ENCODE peak calls at places on chromosomes 11 and 22, in seven cellular contexts. K, I, Z, B, S, W and T are unnamed samples.

GRCh38 chr11:85866137-85866827 is 11.1 kb downstream of the CCDC83 start:
- DNase-seq in K (no peak), I (no peak), Z (no peak), W (no peak), B (no peak), S (no peak), T (no peak)

GRCh38 chr11:63903884-63904283 is 13.1 kb downstream of the RCOR2 start:
- DNase-seq in S (no peak), W (no peak), Z (no peak), B (no peak), K (no peak), I (no peak), T (no peak)

GRCh38 chr11:910044-910588 is 494 bp downstream of the CHID1 start:
- DNase-seq in Z (no peak), I (no peak), B (no peak), K (peak; percentile 34), W (no peak), S (no peak), T (peak; percentile 24)

GRCh38 chr22:49551446-49551845 is 276.2 kb downstream of the BRD1 start:
- DNase-seq in S (no peak), K (no peak), I (no peak), Z (no peak), B (no peak), W (no peak), T (no peak)

GRCh38 chr11:3747704-3748103 is 49.6 kb downstream of the NUP98 start:
- DNase-seq in I (peak; percentile 48), B (peak; percentile 62), K (no peak), Z (no peak), W (peak; percentile 78), S (no peak), T (no peak)

GRCh38 chr11:115819014-115819413 is 314.8 kb upstream of the CADM1 start:
- DNase-seq in K (no peak), B (no peak), I (no peak), Z (no peak), S (no peak), W (no peak), T (no peak)

GRCh38 chr22:42664976-42665831 is 16.0 kb upstream of the CYB5R3 start:
- DNase-seq in W (no peak), K (no peak), S (no peak), B (no peak), Z (no peak), I (no peak), T (peak; percentile 86)

GRCh38 chr11:71248656-71249055 is 3.7 kb downstream of the SHANK2 start:
- DNase-seq in B (no peak), I (no peak), Z (no peak), S (no peak), K (no peak), W (no peak), T (no peak)

GRCh38 chr11:72568861-72569260 is 105.4 kb downstream of the PDE2A start:
- DNase-seq in K (no peak), Z (no peak), I (no peak), B (peak; percentile 12), S (no peak), W (no peak), T (no peak)

GRCh38 chr22:45842141-45842831 is 134.7 kb downstream of the WNT7B start:
- DNase-seq in K (no peak), B (no peak), W (peak; percentile 71), S (no peak), I (peak; percentile 40), Z (no peak), T (no peak)

GRCh38 chr11:131612576-131612975 is 242.2 kb downstream of the NTM start:
- DNase-seq in S (no peak), Z (peak; percentile 51), B (no peak), W (no peak), I (no peak), K (no peak), T (no peak)

GRCh38 chr11:79314906-79315689 is 125.7 kb downstream of the TENM4 start:
- DNase-seq in K (no peak), I (no peak), W (peak; percentile 11), B (peak; percentile 2), S (peak; percentile 82), Z (peak; percentile 15), T (peak; percentile 2)

GRCh38 chr22:46528121-46528610 is 9.3 kb downstream of the CELSR1 start:
- DNase-seq in B (peak; percentile 93), Z (no peak), W (peak; percentile 39), K (peak; percentile 74), S (no peak), I (peak; percentile 56), T (no peak)

GRCh38 chr11:36249271-36249670 is 40.0 kb downstream of the COMMD9 start:
- DNase-seq in K (no peak), W (peak; percentile 74), S (no peak), B (peak; percentile 83), Z (no peak), I (peak; percentile 58), T (no peak)

GRCh38 chr11:75577198-75577597 is 15.1 kb downstream of the SERPINH1 start:
- DNase-seq in I (no peak), S (peak; percentile 73), W (peak; percentile 63), B (no peak), K (no peak), Z (peak; percentile 57), T (no peak)

GRCh38 chr11:31643831-31644230 is 134.3 kb downstream of the ELP4 start:
- DNase-seq in K (no peak), S (no peak), Z (no peak), I (peak; percentile 21), W (peak; percentile 53), B (peak; percentile 45), T (no peak)

DNA sequence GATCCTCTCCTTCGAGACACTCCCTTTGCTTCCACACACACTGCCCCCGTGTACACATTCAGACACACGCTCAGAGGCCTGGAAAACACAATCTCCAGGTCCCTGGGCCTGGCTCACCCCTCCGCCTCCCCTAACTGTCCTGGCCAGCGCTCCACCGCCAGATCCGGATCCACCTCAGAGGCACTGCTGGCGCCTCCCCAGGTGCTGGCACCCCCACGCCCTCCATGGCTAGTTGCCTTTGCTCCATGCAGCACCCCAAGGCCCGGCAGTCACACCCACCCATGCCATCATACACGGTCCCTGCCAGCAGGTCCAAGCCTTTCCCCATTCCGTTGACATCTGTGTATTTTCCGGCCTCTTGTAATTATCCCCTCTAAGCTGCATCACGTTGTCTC is 11.1 kb downstream of the SPTBN2 start:
- DNase-seq in I (no peak), Z (no peak), S (no peak), B (no peak), K (no peak), W (no peak), T (no peak)
- H3K4me3 ChIP-seq in I (no peak overlapping the region), Z (no peak overlapping the region), S (peak overlapping the region; percentile 34), B (no peak overlapping the region), K (no peak overlapping the region), W (no peak overlapping the region), T (no peak overlapping the region)

DNA sequence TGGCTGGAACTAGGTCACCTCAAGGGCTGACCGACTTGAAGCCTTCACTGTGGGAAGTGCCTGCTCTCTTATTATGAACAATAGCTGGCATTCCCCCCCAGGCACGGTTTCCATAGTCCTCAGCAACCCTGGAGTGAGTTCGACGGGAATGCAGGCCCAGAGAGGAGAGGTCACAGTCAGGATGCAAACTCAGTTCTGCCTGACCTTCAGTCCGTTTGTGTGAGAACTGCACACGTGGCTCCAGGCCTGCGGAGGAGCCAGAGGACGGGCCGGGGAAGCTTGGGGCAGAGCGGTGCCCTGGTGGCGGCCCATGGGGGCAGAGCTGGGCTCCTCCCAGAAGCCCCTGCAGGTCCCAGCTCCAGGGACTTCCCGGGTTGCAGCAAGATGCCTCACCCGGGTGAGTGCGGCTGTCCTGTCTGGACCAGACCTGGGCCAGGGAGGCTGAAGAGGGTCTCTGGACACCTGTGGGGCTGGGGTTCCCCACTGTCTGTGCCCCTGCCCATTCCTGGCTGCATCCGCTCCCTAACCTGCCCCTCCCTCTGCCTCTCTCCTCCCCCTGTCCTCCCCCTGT is 17.2 kb downstream of the SLC25A18 start:
- DNase-seq in Z (no peak), B (no peak), I (no peak), K (no peak), S (peak; percentile 69), W (no peak), T (no peak)
- TF ChIP-seq CTCF in Z (no peak), B (peak; percentile 3), I (no peak), K (no peak), S (peak; percentile 13), W (no peak), T (no peak)

GRCh38 chr11:19347911-19348310 is 107.2 kb upstream of the E2F8 start:
- DNase-seq in W (no peak), Z (no peak), I (no peak), B (no peak), K (no peak), S (no peak), T (no peak)

GRCh38 chr11:19345848-19346681 is 105.3 kb upstream of the E2F8 start:
- DNase-seq in I (no peak), W (no peak), B (no peak), S (peak; percentile 58), Z (no peak), K (no peak), T (no peak)

GRCh38 chr11:19342036-19342435 is 101.3 kb upstream of the E2F8 start:
- DNase-seq in Z (no peak), S (no peak), W (no peak), B (no peak), I (no peak), K (no peak), T (no peak)

GRCh38 chr11:19345519-19345847 is 104.7 kb upstream of the E2F8 start:
- DNase-seq in K (no peak), S (peak; percentile 61), W (no peak), B (no peak), I (no peak), Z (no peak), T (no peak)

GRCh38 chr11:19344661-19345518 is 104.1 kb upstream of the E2F8 start:
- DNase-seq in B (no peak), I (no peak), K (no peak), S (peak; percentile 90), W (peak; percentile 38), Z (no peak), T (peak; percentile 54)
- H3K4me3 ChIP-seq in B (no peak overlapping the region), I (no peak overlapping the region), K (peak overlapping the region; percentile 27), S (peak overlapping the region; percentile 68), W (peak overlapping the region; percentile 60), Z (no peak overlapping the region), T (peak overlapping the region; percentile 41)

GRCh38 chr22:37165066-37165465 is 15.3 kb upstream of the IL2RB start:
- DNase-seq in S (no peak), K (no peak), I (no peak), W (no peak), Z (no peak), B (no peak), T (no peak)

GRCh38 chr22:37167176-37167980 is 17.7 kb upstream of the IL2RB start:
- DNase-seq in B (no peak), I (no peak), Z (no peak), S (no peak), K (no peak), W (no peak), T (no peak)

GRCh38 chr22:37165940-37166674 is 16.4 kb upstream of the IL2RB start:
- DNase-seq in S (no peak), W (no peak), Z (no peak), K (no peak), B (no peak), I (no peak), T (no peak)

GRCh38 chr22:37167981-37168647 is 18.4 kb upstream of the IL2RB start:
- DNase-seq in I (no peak), K (no peak), B (no peak), W (no peak), S (no peak), Z (no peak), T (peak; percentile 57)

DNA sequence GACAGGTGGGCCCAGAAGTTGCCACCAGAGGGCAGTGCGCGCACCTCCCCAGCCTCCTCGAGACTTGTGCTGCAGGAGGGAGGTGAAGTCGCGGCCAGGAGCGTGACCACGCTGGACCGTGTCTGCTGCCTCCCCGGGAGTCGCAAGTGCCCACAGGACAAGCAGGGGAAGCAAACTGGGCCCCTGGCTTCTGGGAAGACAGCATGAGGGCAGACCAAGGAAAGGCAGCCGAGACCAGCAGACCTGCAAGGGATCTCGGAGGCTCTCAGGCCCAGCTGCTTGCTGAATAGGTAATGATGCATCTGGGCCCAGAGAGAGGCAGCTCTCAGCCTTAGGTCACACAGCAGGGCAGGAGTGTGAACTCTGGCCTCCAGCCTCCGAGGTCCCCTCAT is 17.0 kb upstream of the IL2RB start:
- DNase-seq in B (peak; percentile 59), S (peak; percentile 84), W (peak; percentile 70), Z (peak; percentile 78), K (peak; percentile 83), I (no peak), T (peak; percentile 91)
- TF ChIP-seq CTCF in B (peak; percentile 94), S (peak; percentile 89), W (peak; percentile 88), Z (peak; percentile 96), K (peak; percentile 95), I (peak; percentile 94), T (peak; percentile 93)